ENCODE peak calls at places on chromosome 1, in seven cellular contexts. P is body of pancreas; I is CD4-positive, CD25-positive, alpha-beta regulatory T cell; H is thoracic aorta; T is MM.1S; Y is stomach; N is Peyer's patch. J is an unnamed sample.
A peak's percentile ranks its signal among the peaks of the same experiment; 100 is the strongest.

GRCh38 chr1:119001181-119002018 is 13.3 kb upstream of the TBX15 start:
- DNase-seq in N (no peak), T (no peak), I (no peak), Y (no peak), H (no peak), P (no peak), J (no peak)

GRCh38 chr1:231550448-231550781 is 21.9 kb downstream of the TSNAX start:
- DNase-seq in Y (no peak), N (no peak), P (peak; percentile 26), T (peak; percentile 50), H (no peak), I (peak; percentile 56), J (peak; percentile 19)

GRCh38 chr1:246769306-246769705 is 45.1 kb downstream of the SCCPDH start:
- DNase-seq in H (no peak), T (no peak), Y (no peak), I (no peak), N (no peak), P (no peak), J (no peak)

GRCh38 chr1:162626089-162626488 is 6.2 kb upstream of the DDR2 start:
- DNase-seq in Y (no peak), N (no peak), T (no peak), P (no peak), I (no peak), H (no peak), J (no peak)

GRCh38 chr1:184520343-184520742 is 133.5 kb downstream of the C1orf21 start:
- DNase-seq in H (no peak), T (no peak), N (no peak), Y (no peak), P (no peak), I (no peak), J (no peak)

GRCh38 chr1:169594391-169594790 is 8.1 kb upstream of the F5 start:
- DNase-seq in Y (no peak), P (no peak), H (no peak), I (peak; percentile 43), N (no peak), T (no peak), J (no peak)

GRCh38 chr1:62689524-62689923 is 1.3 kb upstream of the DOCK7 start:
- DNase-seq in P (no peak), Y (no peak), I (no peak), N (no peak), H (no peak), T (no peak), J (no peak)

GRCh38 chr1:74513901-74514300 is 1.5 kb upstream of the LRRC53 start:
- DNase-seq in I (no peak), N (no peak), H (no peak), P (no peak), T (no peak), Y (no peak), J (no peak)

GRCh38 chr1:12246584-12246983 is 16.8 kb downstream of the VPS13D start:
- DNase-seq in I (no peak), T (no peak), Y (no peak), H (no peak), N (no peak), P (no peak), J (no peak)

GRCh38 chr1:155910621-155911121 is 478 bp downstream of the RIT1 start:
- DNase-seq in Y (peak; percentile 32), P (peak; percentile 23), H (no peak), N (peak; percentile 51), T (no peak), I (peak; percentile 38), J (peak; percentile 7)

GRCh38 chr1:71088645-71089287 is 7.9 kb upstream of the ZRANB2 start:
- DNase-seq in N (no peak), H (no peak), Y (no peak), P (no peak), T (no peak), I (no peak), J (no peak)

GRCh38 chr1:116909511-116910378 is at the start of gene PTGFRN:
- DNase-seq in P (peak; percentile 82), T (no peak), I (peak; percentile 14), N (peak; percentile 70), H (peak; percentile 7), Y (peak; percentile 69), J (no peak)

GRCh38 chr1:176480750-176481149 is 17.8 kb downstream of the PAPPA2 start:
- DNase-seq in T (no peak), Y (no peak), P (no peak), N (no peak), H (no peak), I (no peak), J (no peak)

GRCh38 chr1:117812868-117813511 is 116.4 kb downstream of the GDAP2 start:
- DNase-seq in P (no peak), N (no peak), H (no peak), Y (no peak), I (no peak), T (no peak), J (no peak)

GRCh38 chr1:31763671-31764306 is 351 bp downstream of the ADGRB2 start:
- DNase-seq in I (no peak), N (no peak), H (no peak), Y (no peak), T (peak; percentile 11), P (no peak), J (no peak)

GRCh38 chr1:53554592-53555305 is 95.5 kb downstream of the DMRTB1 start:
- DNase-seq in I (no peak), Y (no peak), P (peak; percentile 2), H (no peak), N (peak; percentile 15), T (no peak), J (no peak)

GRCh38 chr1:203444077-203444683 is 31.4 kb upstream of the PRELP start:
- DNase-seq in P (no peak), Y (no peak), N (peak; percentile 61), T (no peak), H (no peak), I (no peak), J (no peak)

GRCh38 chr1:77649127-77649526 is 33.3 kb downstream of the ZZZ3 start:
- DNase-seq in Y (no peak), N (no peak), P (no peak), T (no peak), I (no peak), H (no peak), J (no peak)

GRCh38 chr1:24902471-24902891 is 27.6 kb downstream of the RUNX3 start:
- DNase-seq in P (no peak), T (no peak), Y (peak; percentile 19), H (no peak), I (no peak), N (peak; percentile 38), J (peak; percentile 47)

GRCh38 chr1:172906778-172907592 is 143.8 kb downstream of the TNFSF18 start:
- DNase-seq in Y (no peak), H (no peak), P (no peak), I (peak; percentile 39), T (peak; percentile 97), N (peak; percentile 71), J (no peak)

GRCh38 chr1:82152356-82153281 is 351.9 kb downstream of the ADGRL2 start:
- DNase-seq in N (no peak), H (no peak), P (no peak), I (no peak), T (peak; percentile 62), Y (no peak), J (no peak)
- H3K27ac ChIP-seq in N (no peak overlapping the region), H (no peak overlapping the region), P (no peak overlapping the region), I (no peak overlapping the region), T (no peak overlapping the region), Y (no peak overlapping the region), J (no peak overlapping the region)

DNA sequence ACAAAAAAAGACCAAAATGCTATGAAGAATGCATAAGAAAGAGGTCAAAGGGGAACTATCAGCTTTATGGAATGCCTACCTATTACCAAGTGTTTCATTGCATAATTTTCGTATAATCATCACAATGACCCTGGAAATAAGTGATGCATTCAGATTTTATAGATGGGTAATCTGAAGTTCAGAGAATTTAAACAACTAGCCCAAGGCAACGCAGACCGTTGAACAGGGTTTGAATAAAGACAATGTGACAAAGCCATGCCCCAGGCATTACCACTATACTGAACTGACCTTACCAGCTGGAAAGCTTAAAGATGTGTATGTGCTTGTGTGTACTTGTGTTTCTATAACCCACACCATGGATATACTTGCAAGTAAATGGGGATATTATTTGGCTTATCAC is 827.6 kb upstream of the ADGRL2 start:
- DNase-seq in N (no peak), P (no peak), Y (no peak), H (no peak), I (no peak), T (no peak), J (no peak)
- H3K9me3 ChIP-seq in N (no peaks in the 10 kb centered on the region), P (no peaks in the 10 kb centered on the region), Y (no peaks in the 10 kb centered on the region), H (no peaks in the 10 kb centered on the region), I (no peaks in the 10 kb centered on the region), T (no peaks in the 10 kb centered on the region), J (no peaks in the 10 kb centered on the region)

DNA sequence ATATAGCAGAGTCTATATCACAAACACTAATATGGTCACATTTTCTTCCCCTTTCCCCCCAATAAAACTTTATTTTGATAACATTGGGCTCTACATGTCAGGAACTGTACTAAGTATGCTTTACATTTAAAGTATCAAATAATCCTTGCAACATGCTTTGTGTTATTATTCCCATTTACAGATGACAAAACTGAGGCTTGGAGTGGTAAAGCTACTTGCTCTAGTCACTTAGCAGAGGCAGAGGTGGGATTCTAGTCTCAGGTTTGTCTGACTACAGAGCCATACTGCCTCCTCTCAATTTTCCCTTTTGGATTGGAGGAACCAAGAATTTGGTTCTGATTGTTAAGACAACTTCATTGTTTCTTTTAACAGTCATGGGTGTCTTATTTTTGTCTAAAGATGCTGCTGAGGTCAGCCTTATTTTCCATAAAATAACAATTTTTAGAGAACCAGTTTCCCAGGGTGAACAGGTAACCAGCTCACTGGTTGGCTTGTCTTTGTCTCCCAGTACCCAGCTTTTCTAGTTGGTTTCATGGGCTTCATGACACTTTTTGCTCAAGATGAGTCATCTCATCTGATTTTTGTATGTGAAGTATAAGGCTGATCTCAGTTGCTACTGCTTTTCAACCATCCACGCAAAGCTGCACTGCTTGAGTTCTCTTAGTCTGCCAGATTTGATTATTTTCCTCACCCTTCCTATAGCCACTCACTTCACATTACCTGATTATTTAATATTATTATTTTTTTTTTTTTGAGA is 81.0 kb upstream of the ARID1A start:
- DNase-seq in T (no peak), Y (no peak), P (no peak), N (no peak), I (no peak), H (no peak), J (no peak)
- H3K4me1 ChIP-seq in T (peaks cover 5% of the 10 kb centered on the region), Y (peaks cover 16% of the 10 kb centered on the region), P (peaks cover 6% of the 10 kb centered on the region), N (no peaks in the 10 kb centered on the region), I (peaks cover 8% of the 10 kb centered on the region), H (peaks cover 8% of the 10 kb centered on the region), J (peaks cover 16% of the 10 kb centered on the region)

GRCh38 chr1:43302721-43303476 is 2.1 kb downstream of the TIE1 start:
- DNase-seq in Y (no peak), H (no peak), T (no peak), P (no peak), N (peak; percentile 85), I (no peak), J (no peak)
- H3K27ac ChIP-seq in Y (no peak overlapping the region), H (no peak overlapping the region), T (no peak overlapping the region), P (no peak overlapping the region), N (peak overlapping the region; percentile 30), I (no peak overlapping the region), J (no peak overlapping the region)

DNA sequence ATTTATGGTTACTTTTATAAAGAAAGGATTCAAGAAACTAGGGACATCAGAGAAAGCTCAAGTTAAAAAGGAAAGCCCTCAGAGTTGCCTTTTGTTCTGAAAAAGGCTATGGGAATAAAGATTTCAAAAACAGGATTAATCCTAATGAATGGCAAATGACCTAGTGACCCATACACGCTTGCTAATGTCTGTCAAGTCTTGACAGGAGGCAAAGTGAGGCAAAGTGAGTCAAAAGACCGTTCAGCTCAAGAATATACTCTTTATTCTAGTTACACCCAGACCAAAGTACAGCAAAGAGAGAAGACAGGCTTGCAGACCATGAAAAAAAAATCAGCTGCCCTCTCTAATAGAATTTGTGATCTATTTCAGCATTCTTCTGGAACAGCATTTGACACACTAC is 3.5 kb downstream of the ZNF436 start:
- DNase-seq in H (no peak), P (no peak), N (no peak), I (no peak), Y (no peak), T (no peak), J (no peak)
- H3K9me3 ChIP-seq in H (peaks cover 18% of the 10 kb centered on the region), P (peaks cover 30% of the 10 kb centered on the region), N (no peaks in the 10 kb centered on the region), I (peaks cover 31% of the 10 kb centered on the region), Y (peaks cover 25% of the 10 kb centered on the region), T (no peaks in the 10 kb centered on the region), J (peaks cover 19% of the 10 kb centered on the region)

J was measured in CD8-positive, alpha-beta T cell.